ENCODE peak calls at places on chromosome 20, in eight cellular contexts. C is hepatocyte; L is effector memory CD4-positive, alpha-beta T cell; Y is lower lobe of right lung; H is Peyer's patch; I is OCI-LY7; X is body of pancreas; F is ovary. U is an unnamed sample. For H3K4me1 and H3K36me3, the result is how much of the 10 kb centered on the place peaks cover.

GRCh38 chr20:57996936-57997629 is 231.4 kb downstream of the ANKRD60 start:
- DNase-seq in C (no peak), L (no peak), Y (no peak), H (no peak), I (no peak), X (no peak), F (no peak), U (no peak)

GRCh38 chr20:31987744-31988143 is 19.8 kb downstream of the XKR7 start:
- DNase-seq in C (peak), L (no peak), Y (no peak), H (no peak), I (no peak), X (no peak), F (no peak), U (no peak)

GRCh38 chr20:50398471-50399002 is 111.6 kb upstream of the PTPN1 start:
- DNase-seq in C (no peak), L (no peak), Y (no peak), H (no peak), I (no peak), X (no peak), F (no peak), U (no peak)

GRCh38 chr20:39190666-39191570 is 228.8 kb downstream of the DHX35 start:
- DNase-seq in C (peak), L (no peak), Y (no peak), H (no peak), I (no peak), X (peak), F (no peak), U (no peak)

GRCh38 chr20:5841492-5841891 is 91.3 kb downstream of the SHLD1 start:
- DNase-seq in C (no peak), L (no peak), Y (no peak), H (no peak), I (no peak), X (no peak), F (no peak), U (no peak)

GRCh38 chr20:1894471-1894950 is 696 bp upstream of the SIRPA start:
- DNase-seq in C (peak), L (no peak), Y (no peak), H (no peak), I (no peak), X (peak), F (peak), U (no peak)

GRCh38 chr20:1323830-1324597 is 4.9 kb downstream of the SDCBP2 start:
- DNase-seq in C (no peak), L (no peak), Y (no peak), H (peak), I (no peak), X (no peak), F (peak), U (no peak)

GRCh38 chr20:8601542-8601912 is 467.4 kb upstream of the PLCB4 start:
- DNase-seq in C (peak), L (no peak), Y (no peak), H (no peak), I (peak), X (peak), F (no peak), U (no peak)

GRCh38 chr20:13611726-13612125 is 27.0 kb downstream of the TASP1 start:
- DNase-seq in C (no peak), L (no peak), Y (no peak), H (no peak), I (no peak), X (no peak), F (no peak), U (no peak)

GRCh38 chr20:23060629-23061028 is 11.2 kb upstream of the THBD start:
- DNase-seq in C (no peak), L (no peak), Y (no peak), H (no peak), I (no peak), X (no peak), F (no peak), U (no peak)

GRCh38 chr20:49976542-49976941 is 6.2 kb upstream of the SNAI1 start:
- DNase-seq in C (no peak), L (no peak), Y (no peak), H (no peak), I (no peak), X (no peak), F (no peak), U (no peak)

GRCh38 chr20:38755324-38755910 is 7.2 kb downstream of the ACTR5 start:
- DNase-seq in C (no peak), L (no peak), Y (no peak), H (no peak), I (no peak), X (no peak), F (no peak), U (no peak)

GRCh38 chr20:58971429-58971828 is 9.6 kb upstream of the NELFCD start:
- DNase-seq in C (no peak), L (no peak), Y (no peak), H (no peak), I (no peak), X (no peak), F (no peak), U (no peak)

GRCh38 chr20:13671500-13672288 is 33.0 kb upstream of the TASP1 start:
- DNase-seq in C (no peak), L (no peak), Y (no peak), H (no peak), I (no peak), X (peak), F (no peak), U (no peak)

GRCh38 chr20:47220161-47220582 is 136.3 kb downstream of the ZMYND8 start:
- DNase-seq in C (no peak), L (peak), Y (no peak), H (peak), I (peak), X (no peak), F (no peak), U (peak)

GRCh38 chr20:53227523-53227922 is 255.4 kb downstream of the TSHZ2 start:
- DNase-seq in C (no peak), L (no peak), Y (no peak), H (no peak), I (no peak), X (no peak), F (no peak), U (no peak)

GRCh38 chr20:39849664-39850063 is 839.4 kb downstream of the MAFB start:
- DNase-seq in C (peak), L (no peak), Y (peak), H (peak), I (no peak), X (peak), F (peak), U (no peak)

GRCh38 chr20:60512436-60512835 is 554.2 kb downstream of the CDH26 start:
- DNase-seq in C (no peak), L (no peak), Y (no peak), H (no peak), I (no peak), X (no peak), F (no peak), U (no peak)

GRCh38 chr20:4997207-4997606 is 4.1 kb downstream of the SLC23A2 start:
- DNase-seq in C (no peak), L (no peak), Y (no peak), H (no peak), I (no peak), X (no peak), F (no peak), U (no peak)

GRCh38 chr20:35773154-35773751 is 1.4 kb downstream of the PHF20 start:
- DNase-seq in C (peak), L (peak), Y (no peak), H (peak), I (peak), X (peak), F (no peak), U (peak)

GRCh38 chr20:41833739-41834138 is 215.6 kb upstream of the CHD6 start:
- DNase-seq in C (no peak), L (no peak), Y (no peak), H (no peak), I (no peak), X (no peak), F (no peak), U (no peak)

GRCh38 chr20:37297066-37297736 is 7.7 kb downstream of the MANBAL start:
- DNase-seq in C (no peak), L (no peak), Y (no peak), H (no peak), I (no peak), X (no peak), F (no peak), U (no peak)

GRCh38 chr20:53900380-53900999 is 169.9 kb downstream of the BCAS1 start:
- DNase-seq in C (no peak), L (no peak), Y (no peak), H (peak), I (no peak), X (no peak), F (no peak), U (no peak)

GRCh38 chr20:3382836-3383235 is 24.6 kb downstream of the DNAAF9 start:
- DNase-seq in C (no peak), L (no peak), Y (no peak), H (no peak), I (no peak), X (no peak), F (no peak), U (no peak)

GRCh38 chr20:2688041-2688591 is 4.5 kb upstream of the EBF4 start:
- DNase-seq in C (peak), L (peak), Y (peak), H (peak), I (peak), X (peak), F (peak), U (peak)

GRCh38 chr20:50695144-50695872 is 4.0 kb upstream of the RIPOR3 start:
- DNase-seq in C (no peak), L (no peak), Y (no peak), H (no peak), I (no peak), X (no peak), F (no peak), U (no peak)

GRCh38 chr20:50731055-50731929 is at the start of gene PARD6B:
- DNase-seq in C (peak), L (peak), Y (peak), H (peak), I (peak), X (peak), F (peak), U (peak)

GRCh38 chr20:18001131-18001921 is 32.5 kb downstream of the MGME1 start:
- DNase-seq in C (peak), L (no peak), Y (peak), H (peak), I (no peak), X (peak), F (peak), U (no peak)

GRCh38 chr20:43963872-43964791 is 49.5 kb downstream of the TOX2 start:
- DNase-seq in C (no peak), L (peak), Y (no peak), H (peak), I (no peak), X (peak), F (no peak), U (peak)

GRCh38 chr20:10611357-10611756 is 62.4 kb downstream of the JAG1 start:
- DNase-seq in C (peak), L (no peak), Y (no peak), H (no peak), I (peak), X (peak), F (no peak), U (no peak)

GRCh38 chr20:38407321-38407720 is 27.8 kb downstream of the SNHG17 start:
- DNase-seq in C (no peak), L (no peak), Y (no peak), H (peak), I (no peak), X (no peak), F (no peak), U (no peak)

GRCh38 chr20:14446446-14446845 is 109.0 kb upstream of the FLRT3 start:
- DNase-seq in C (no peak), L (no peak), Y (no peak), H (no peak), I (no peak), X (no peak), F (no peak), U (no peak)

GRCh38 chr20:39986231-39986904 is 702.7 kb downstream of the MAFB start:
- DNase-seq in C (peak), L (no peak), Y (peak), H (peak), I (no peak), X (peak), F (peak), U (no peak)

GRCh38 chr20:47349365-47350180 is 6.9 kb downstream of the ZMYND8 start:
- DNase-seq in C (no peak), L (no peak), Y (no peak), H (no peak), I (no peak), X (no peak), F (no peak), U (no peak)

GRCh38 chr20:41095110-41095969 is 42.0 kb upstream of the PLCG1 start:
- DNase-seq in C (peak), L (peak), Y (peak), H (peak), I (peak), X (peak), F (peak), U (peak)

GRCh38 chr20:49187330-49188100 is 619 bp downstream of the STAU1 start:
- DNase-seq in C (peak), L (peak), Y (peak), H (peak), I (peak), X (no peak), F (no peak), U (peak)

GRCh38 chr20:2203436-2203835 is 92.4 kb upstream of the TGM3 start:
- DNase-seq in C (no peak), L (no peak), Y (no peak), H (no peak), I (no peak), X (no peak), F (no peak), U (no peak)

GRCh38 chr20:50636601-50637539 is 54.5 kb downstream of the RIPOR3 start:
- DNase-seq in C (peak), L (no peak), Y (no peak), H (no peak), I (no peak), X (no peak), F (no peak), U (no peak)

GRCh38 chr20:14879020-14879697 is 541.7 kb upstream of the FLRT3 start:
- DNase-seq in C (peak), L (no peak), Y (no peak), H (no peak), I (no peak), X (no peak), F (no peak), U (no peak)

GRCh38 chr20:62830821-62831220 is 14.0 kb downstream of the COL9A3 start:
- DNase-seq in C (no peak), L (no peak), Y (no peak), H (no peak), I (no peak), X (no peak), F (peak), U (no peak)

GRCh38 chr20:62831361-62831788 is 14.5 kb downstream of the COL9A3 start:
- DNase-seq in C (no peak), L (no peak), Y (no peak), H (peak), I (no peak), X (peak), F (peak), U (no peak)

GRCh38 chr20:62832951-62833391 is 16.1 kb downstream of the COL9A3 start:
- DNase-seq in C (no peak), L (no peak), Y (no peak), H (peak), I (no peak), X (no peak), F (peak), U (no peak)

GRCh38 chr20:62832212-62832922 is 15.5 kb downstream of the COL9A3 start:
- DNase-seq in C (peak), L (no peak), Y (peak), H (peak), I (peak), X (peak), F (peak), U (peak)

DNA sequence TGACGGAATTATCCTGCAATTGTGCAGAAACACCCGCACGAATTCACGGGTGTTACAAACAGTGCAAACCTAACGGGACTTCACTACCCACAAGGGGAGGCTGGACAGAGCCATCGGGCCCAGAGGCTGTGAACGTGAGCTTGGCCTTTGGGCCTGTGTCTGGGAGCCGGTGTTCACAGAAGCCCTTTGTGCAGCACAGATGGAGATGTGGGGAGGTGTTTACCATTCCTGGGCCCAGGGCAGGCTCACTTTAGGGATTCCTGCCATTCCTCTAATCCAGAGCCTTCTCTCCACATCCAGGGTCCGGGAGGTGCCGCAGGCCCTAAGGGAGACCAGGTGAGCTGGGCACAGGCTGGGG is 15.0 kb downstream of the COL9A3 start:
- DNase-seq in C (no peak), L (no peak), Y (no peak), H (no peak), I (no peak), X (no peak), F (no peak), U (no peak)
- H3K4me1 ChIP-seq in C (under half), L (under half), Y (under half), H (under half), I (under half), X (under half), F (under half), U (under half)

DNA sequence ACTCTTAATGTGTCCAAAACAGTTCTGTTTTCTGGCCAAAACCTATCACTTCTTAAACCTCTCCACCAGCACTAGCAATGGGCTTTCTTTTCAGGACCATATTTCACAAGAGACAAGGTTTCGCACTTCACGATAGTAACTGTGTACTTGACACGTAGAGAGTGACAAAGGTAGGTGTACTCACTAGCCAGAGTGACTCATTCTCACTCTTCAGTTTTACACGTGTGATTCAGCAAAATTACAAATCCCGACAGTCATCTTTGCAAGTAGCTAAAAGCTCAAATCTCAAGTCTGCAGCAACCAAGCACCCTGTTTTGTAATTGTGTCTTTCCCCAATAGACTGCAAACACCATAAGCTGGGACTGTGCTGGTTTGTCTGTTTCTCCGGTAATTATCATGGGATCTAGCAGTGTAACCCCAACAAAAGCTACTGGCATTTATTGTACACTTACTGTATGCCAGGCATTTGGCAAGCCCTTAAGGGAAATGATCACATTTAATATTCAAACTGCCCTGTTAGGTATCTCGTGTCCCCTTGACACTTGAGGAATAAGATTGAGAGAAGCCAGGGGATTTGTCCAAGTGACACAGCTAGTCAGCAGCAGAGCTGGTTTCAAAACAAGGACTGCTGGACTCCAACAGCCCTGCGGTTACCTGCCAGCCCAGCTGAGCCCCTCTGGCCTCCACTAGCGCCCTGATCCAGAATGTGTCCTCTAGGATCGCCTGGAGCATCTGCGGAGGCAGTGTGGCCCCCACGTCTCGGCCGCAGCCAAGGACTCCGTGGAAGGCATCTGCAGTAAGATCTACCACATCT is 9.9 kb downstream of the PCIF1 start:
- DNase-seq in C (no peak), L (no peak), Y (no peak), H (no peak), I (no peak), X (no peak), F (no peak), U (no peak)
- H3K36me3 ChIP-seq in C (under half), L (half or more), Y (half or more), H (under half), I (half or more), X (under half), F (under half), U (half or more)

DNA sequence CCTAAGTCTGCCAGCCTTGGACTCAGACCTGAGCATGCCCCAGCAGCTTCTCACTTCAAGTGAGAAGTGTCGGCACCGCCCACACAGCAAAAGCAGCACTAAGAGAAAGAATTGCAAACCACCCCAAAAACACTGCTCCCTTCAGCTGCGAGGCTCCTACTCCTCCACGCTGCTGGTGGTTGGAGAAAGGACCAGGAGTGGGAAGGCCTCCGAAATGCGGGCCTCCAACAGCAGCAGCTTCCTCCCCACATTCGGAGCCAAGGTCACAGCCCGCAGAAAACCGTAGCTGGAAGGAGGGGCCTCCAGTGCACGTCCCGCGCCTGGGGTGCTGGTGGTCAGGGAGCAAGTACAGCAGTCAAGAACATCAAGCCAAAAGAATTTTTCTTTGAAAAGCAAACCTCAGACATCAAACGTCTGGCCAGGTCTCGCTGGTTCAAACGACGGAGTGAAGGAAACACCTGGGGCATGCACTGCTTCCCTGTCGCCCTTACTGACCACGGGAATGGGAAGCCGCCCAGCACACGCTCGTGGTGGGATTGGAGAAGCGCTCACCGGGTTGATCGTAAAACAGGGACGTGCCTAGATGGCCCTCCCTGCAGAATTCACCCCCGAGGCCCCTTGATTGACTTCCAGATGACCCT is 185.6 kb upstream of the CST7 start:
- DNase-seq in C (no peak), L (no peak), Y (no peak), H (no peak), I (no peak), X (peak), F (no peak), U (no peak)
- H3K4me1 ChIP-seq in C (under half), L (under half), Y (under half), H (under half), I (under half), X (under half), F (under half), U (under half)

GRCh38 chr20:19618711-19619110 is 139.3 kb upstream of the RIN2 start:
- DNase-seq in C (no peak), L (no peak), Y (no peak), H (no peak), I (no peak), X (no peak), F (no peak), U (no peak)

GRCh38 chr20:19619904-19620430 is 138.1 kb upstream of the RIN2 start:
- DNase-seq in C (no peak), L (no peak), Y (no peak), H (no peak), I (no peak), X (no peak), F (no peak), U (no peak)

GRCh38 chr20:19615629-19616028 is 142.4 kb upstream of the RIN2 start:
- DNase-seq in C (no peak), L (no peak), Y (no peak), H (no peak), I (no peak), X (no peak), F (no peak), U (no peak)

GRCh38 chr20:19617256-19617655 is 140.8 kb upstream of the RIN2 start:
- DNase-seq in C (no peak), L (no peak), Y (no peak), H (no peak), I (no peak), X (no peak), F (no peak), U (no peak)

GRCh38 chr20:19616620-19617019 is 141.4 kb upstream of the RIN2 start:
- DNase-seq in C (no peak), L (no peak), Y (no peak), H (no peak), I (no peak), X (no peak), F (no peak), U (no peak)
- H3K36me3 ChIP-seq in C (under half), L (under half), Y (under half), H (under half), I (under half), X (under half), F (under half), U (under half)

U was measured in CD8-positive, alpha-beta T cell.